ENCODE peak calls at places on chromosomes 6 and 20, in six cellular contexts. E is iPS DF 19.7; R is stimulated activated CD8-positive, alpha-beta memory T cell treated with anti-CD3 and anti-CD28 coated beads, Interleukin-2, amount 100 ng/mL, for 1 hour; G is activated naive CD8-positive, alpha-beta T cell treated with anti-CD3 and anti-CD28 coated beads for 36 hours; N is astrocyte of the spinal cord; B is T-cell. P is an unnamed sample.
A peak's percentile ranks its signal among the peaks of the same experiment; 100 is the strongest.

GRCh38 chr20:56616704-56617103 is 12.4 kb upstream of the TFAP2C start:
- DNase-seq in G (no peak), B (no peak), N (no peak), R (no peak), E (no peak), P (no peak)

GRCh38 chr6:105097288-105097687 is 82.5 kb downstream of the POPDC3 start:
- DNase-seq in N (no peak), R (no peak), B (no peak), E (no peak), G (no peak), P (peak; percentile 66)

GRCh38 chr6:32972353-32973143 is 4.2 kb downstream of the BRD2 start:
- DNase-seq in B (peak; percentile 51), R (peak; percentile 35), G (peak; percentile 54), N (no peak), E (no peak), P (no peak)

GRCh38 chr20:36778831-36779655 is 5.5 kb upstream of the DSN1 start:
- DNase-seq in G (no peak), E (no peak), R (no peak), N (no peak), B (no peak), P (no peak)

GRCh38 chr6:85456782-85457181 is 6.9 kb downstream of the NT5E start:
- DNase-seq in R (no peak), E (no peak), N (no peak), B (no peak), G (no peak), P (no peak)

GRCh38 chr6:93317587-93317986 is 101.8 kb downstream of the EPHA7 start:
- DNase-seq in E (no peak), B (no peak), G (no peak), N (no peak), R (no peak), P (no peak)

GRCh38 chr6:45538636-45539035 is 160.9 kb upstream of the SUPT3H start:
- DNase-seq in E (no peak), G (no peak), B (no peak), N (no peak), R (no peak), P (no peak)

GRCh38 chr6:2938632-2939083 is 32.7 kb downstream of the SERPINB6 start:
- DNase-seq in B (no peak), R (no peak), G (no peak), N (no peak), E (no peak), P (peak; percentile 14)

GRCh38 chr6:155389130-155389529 is 66.5 kb downstream of the NOX3 start:
- DNase-seq in N (no peak), R (no peak), G (no peak), B (no peak), E (no peak), P (no peak)

GRCh38 chr6:131909408-131910218 is 41.6 kb downstream of the CCN2 start:
- DNase-seq in G (peak; percentile 58), R (peak; percentile 23), N (peak; percentile 74), E (no peak), B (peak; percentile 46), P (peak; percentile 80)

GRCh38 chr6:22147983-22148797 is 148.6 kb downstream of the PRL start:
- DNase-seq in N (peak; percentile 90), E (no peak), R (no peak), G (no peak), B (peak; percentile 25), P (no peak)

GRCh38 chr6:41298785-41299498 is 12.5 kb upstream of the TREM1 start:
- DNase-seq in R (no peak), G (no peak), E (no peak), N (no peak), B (no peak), P (no peak)

GRCh38 chr6:15322781-15323536 is 77.1 kb downstream of the JARID2 start:
- DNase-seq in N (peak; percentile 66), G (no peak), B (no peak), E (no peak), R (no peak), P (peak; percentile 47)

GRCh38 chr20:23361108-23361650 is 803 bp upstream of the GZF1 start:
- DNase-seq in N (no peak), G (no peak), E (no peak), R (no peak), B (no peak), P (no peak)

GRCh38 chr20:47464380-47465101 is 37.1 kb upstream of the NCOA3 start:
- DNase-seq in G (no peak), R (no peak), E (no peak), N (peak; percentile 98), B (no peak), P (peak; percentile 59)

GRCh38 chr20:18007534-18008292 is 38.9 kb downstream of the MGME1 start:
- DNase-seq in G (no peak), B (no peak), R (no peak), E (no peak), N (no peak), P (peak; percentile 64)

GRCh38 chr6:133447924-133448323 is 206.8 kb downstream of the EYA4 start:
- DNase-seq in E (no peak), R (no peak), N (peak; percentile 50), G (no peak), B (no peak), P (no peak)

GRCh38 chr6:107419747-107420146 is 39.6 kb downstream of the PDSS2 start:
- DNase-seq in R (no peak), B (no peak), E (no peak), N (peak; percentile 20), G (no peak), P (no peak)

GRCh38 chr6:38943964-38944363 is 104.6 kb upstream of the GLP1R start:
- DNase-seq in G (no peak), B (no peak), N (no peak), R (no peak), E (no peak), P (no peak)

GRCh38 chr6:42093582-42094329 is 43.4 kb downstream of the TAF8 start:
- DNase-seq in R (no peak), B (no peak), E (no peak), N (no peak), G (no peak), P (peak; percentile 46)

GRCh38 chr20:49888341-49889244 is 26.7 kb downstream of the SPATA2 start:
- DNase-seq in E (peak; percentile 56), R (no peak), B (peak; percentile 11), G (peak; percentile 41), N (peak; percentile 67), P (peak; percentile 56)